ENCODE peak calls at places on chromosomes 12 and 14, in six cellular contexts. M, N, R, E, F and S are unnamed samples.

GRCh38 chr14:68507544-68508081 is 285.3 kb downstream of the ZFP36L1 start:
- DNase-seq in M (no peak), N (no peak), R (no peak), E (no peak), F (no peak), S (no peak)

GRCh38 chr14:52467515-52468266 is 84.6 kb downstream of the TXNDC16 start:
- DNase-seq in M (no peak), N (no peak), R (no peak), E (no peak), F (no peak), S (no peak)

GRCh38 chr12:104213952-104214351 is 1.6 kb upstream of the TXNRD1 start:
- DNase-seq in M (no peak), N (no peak), R (peak; percentile 58), E (no peak), F (no peak), S (peak; percentile 96)

GRCh38 chr12:14514154-14514842 is 53.4 kb downstream of the PLBD1 start:
- DNase-seq in M (no peak), N (peak; percentile 5), R (peak; percentile 8), E (no peak), F (no peak), S (peak; percentile 21)

GRCh38 chr14:64698899-64699298 is 5.3 kb upstream of the PLEKHG3 start:
- DNase-seq in M (no peak), N (no peak), R (no peak), E (no peak), F (no peak), S (no peak)

GRCh38 chr12:81627336-81628189 is 131.6 kb downstream of the PPFIA2 start:
- DNase-seq in M (peak; percentile 13), N (peak; percentile 29), R (peak; percentile 26), E (peak; percentile 11), F (no peak), S (peak; percentile 36)

GRCh38 chr12:78146365-78146772 is 315.7 kb downstream of the NAV3 start:
- DNase-seq in M (no peak), N (peak; percentile 15), R (peak; percentile 5), E (peak; percentile 15), F (no peak), S (peak; percentile 62)

GRCh38 chr12:29545102-29545467 is 47.6 kb upstream of the OVCH1 start:
- DNase-seq in M (no peak), N (no peak), R (no peak), E (no peak), F (no peak), S (no peak)

GRCh38 chr14:61558271-61558670 is 137.0 kb upstream of the HIF1A start:
- DNase-seq in M (no peak), N (no peak), R (no peak), E (no peak), F (no peak), S (no peak)

GRCh38 chr14:60508707-60509437 is at the start of gene SIX6:
- DNase-seq in M (no peak), N (no peak), R (peak; percentile 77), E (no peak), F (no peak), S (peak; percentile 24)

GRCh38 chr14:89443002-89443660 is 26.1 kb upstream of the FOXN3 start:
- DNase-seq in M (no peak), N (no peak), R (no peak), E (no peak), F (no peak), S (peak; percentile 66)

GRCh38 chr12:100574262-100575074 is 984 bp downstream of the GAS2L3 start:
- DNase-seq in M (peak; percentile 7), N (no peak), R (peak; percentile 54), E (no peak), F (no peak), S (no peak)

GRCh38 chr14:70008457-70008856 is 129.2 kb downstream of the SMOC1 start:
- DNase-seq in M (no peak), N (no peak), R (no peak), E (no peak), F (no peak), S (no peak)

GRCh38 chr12:58639323-58639934 is 280.9 kb downstream of the LRIG3 start:
- DNase-seq in M (no peak), N (no peak), R (no peak), E (no peak), F (no peak), S (peak; percentile 71)

GRCh38 chr12:164207-164606 is 49.8 kb downstream of the SLC6A12 start:
- DNase-seq in M (no peak), N (no peak), R (no peak), E (peak; percentile 30), F (no peak), S (no peak)

GRCh38 chr14:103698380-103699260 is 16.6 kb downstream of the XRCC3 start:
- DNase-seq in M (no peak), N (no peak), R (no peak), E (no peak), F (no peak), S (no peak)

GRCh38 chr12:19167708-19168107 is 38.2 kb downstream of the PLEKHA5 start:
- DNase-seq in M (no peak), N (no peak), R (no peak), E (no peak), F (no peak), S (no peak)

GRCh38 chr12:125331342-125332052 is 266.3 kb downstream of the AACS start:
- DNase-seq in M (peak; percentile 7), N (no peak), R (no peak), E (no peak), F (no peak), S (no peak)

GRCh38 chr14:72678360-72678759 is 215.5 kb downstream of the DPF3 start:
- DNase-seq in M (no peak), N (no peak), R (no peak), E (no peak), F (no peak), S (peak; percentile 87)

GRCh38 chr14:88168498-88169165 is 154.4 kb downstream of the KCNK10 start:
- DNase-seq in M (peak; percentile 18), N (peak; percentile 50), R (peak; percentile 57), E (peak; percentile 44), F (no peak), S (peak; percentile 16)

GRCh38 chr12:64258576-64258975 is 36.5 kb upstream of the KICS2 start:
- DNase-seq in M (no peak), N (no peak), R (no peak), E (no peak), F (no peak), S (peak; percentile 16)

GRCh38 chr14:68683326-68683725 is 109.5 kb downstream of the ZFP36L1 start:
- DNase-seq in M (no peak), N (no peak), R (no peak), E (no peak), F (no peak), S (peak; percentile 24)

GRCh38 chr12:57694459-57695019 is 607 bp downstream of the OS9 start:
- DNase-seq in M (no peak), N (no peak), R (peak; percentile 28), E (peak; percentile 54), F (no peak), S (no peak)

DNA sequence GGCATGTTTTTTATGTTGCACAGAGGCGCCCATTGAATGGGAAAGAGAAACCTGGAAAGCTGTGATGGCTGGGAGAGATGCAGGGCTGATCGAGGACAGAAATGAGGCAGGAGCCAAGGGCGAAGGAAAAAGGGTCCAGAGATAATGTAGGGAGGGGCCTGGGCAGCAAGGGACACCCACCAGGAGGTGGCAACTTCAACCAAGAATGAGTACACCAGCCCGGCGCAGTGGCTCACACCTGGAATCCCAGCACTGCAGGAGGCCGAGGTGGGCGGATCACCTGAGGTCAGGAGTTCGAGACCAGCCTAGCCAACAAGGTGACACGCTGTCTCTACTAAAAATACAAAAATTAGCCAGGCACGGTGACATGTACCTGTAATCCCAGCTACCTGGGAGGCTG is 4.0 kb downstream of the SSH1 start:
- DNase-seq in M (no peak), N (no peak), R (no peak), E (no peak), F (no peak), S (no peak)
- H3K4me3 ChIP-seq in M (peak overlapping the region; percentile 17), N (no peak overlapping the region), R (no peak overlapping the region), E (no peak overlapping the region), F (peak overlapping the region; percentile 31), S (no peak overlapping the region)

GRCh38 chr12:80422549-80422948 is 21.5 kb upstream of the PTPRQ start:
- DNase-seq in M (no peak), N (no peak), R (no peak), E (no peak), F (no peak), S (peak; percentile 89)

GRCh38 chr12:80420075-80420474 is 24.0 kb upstream of the PTPRQ start:
- DNase-seq in M (no peak), N (no peak), R (no peak), E (no peak), F (no peak), S (no peak)

GRCh38 chr12:80419660-80420059 is 24.4 kb upstream of the PTPRQ start:
- DNase-seq in M (no peak), N (no peak), R (no peak), E (no peak), F (no peak), S (peak; percentile 16)
- TF ChIP-seq USF2 in M (no peak), N (no peak), R (no peak), E (no peak), F (no peak), S (no peak)

GRCh38 chr12:52054231-52054837 is 3.1 kb downstream of the NR4A1 start:
- DNase-seq in M (no peak), N (no peak), R (no peak), E (no peak), F (no peak), S (no peak)

GRCh38 chr12:52056801-52057613 is 5.8 kb downstream of the NR4A1 start:
- DNase-seq in M (no peak), N (no peak), R (no peak), E (no peak), F (no peak), S (peak; percentile 54)

GRCh38 chr12:52053570-52054209 is 2.4 kb downstream of the NR4A1 start:
- DNase-seq in M (no peak), N (no peak), R (no peak), E (no peak), F (no peak), S (peak; percentile 64)

GRCh38 chr12:52055781-52056711 is 4.8 kb downstream of the NR4A1 start:
- DNase-seq in M (no peak), N (no peak), R (no peak), E (no peak), F (no peak), S (peak; percentile 56)

GRCh38 chr12:52054838-52055741 is 3.8 kb downstream of the NR4A1 start:
- DNase-seq in M (no peak), N (no peak), R (no peak), E (no peak), F (no peak), S (peak; percentile 44)
- TF ChIP-seq SMC3 in M (no peak), N (no peak), R (no peak), E (no peak), F (no peak), S (no peak)

GRCh38 chr14:74018029-74018703 is 922 bp downstream of the ENTPD5 start:
- DNase-seq in M (peak; percentile 61), N (peak; percentile 32), R (no peak), E (no peak), F (no peak), S (peak; percentile 64)
- H3K4me3 ChIP-seq in M (peak overlapping the region; percentile 84), N (peak overlapping the region; percentile 89), R (peak overlapping the region; percentile 93), E (peak overlapping the region; percentile 63), F (peak overlapping the region; percentile 93), S (peak overlapping the region; percentile 91)

GRCh38 chr14:25516838-25517237 is 466.9 kb upstream of the STXBP6 start:
- DNase-seq in M (no peak), N (no peak), R (peak; percentile 2), E (no peak), F (no peak), S (no peak)
- TF ChIP-seq USF2 in M (no peak), N (no peak), R (no peak), E (no peak), F (no peak), S (no peak)